ENCODE peak calls at places on chromosomes 7 and 10, in four cellular contexts. F is WTC11, E is K562, V is SK-N-SH. P is an unnamed sample.
A peak's percentile ranks its signal among the peaks of the same experiment; 100 is the strongest.

GRCh38 chr10:122575776-122576175 is 15.2 kb downstream of the DMBT1 start:
- DNase-seq in F (no peak), E (no peak), V (no peak), P (no peak)

GRCh38 chr10:100766693-100767427 is 21.5 kb downstream of the PAX2 start:
- DNase-seq in F (no peak), E (no peak), V (peak; percentile 76), P (peak; percentile 13)

GRCh38 chr10:43227911-43228782 is 38.7 kb downstream of the RASGEF1A start:
- DNase-seq in F (peak; percentile 11), E (no peak), V (no peak), P (no peak)

GRCh38 chr7:80472491-80473200 is 39.2 kb downstream of the GNAT3 start:
- DNase-seq in F (no peak), E (no peak), V (no peak), P (no peak)

GRCh38 chr7:88429382-88429781 is 122.7 kb upstream of the STEAP4 start:
- DNase-seq in F (no peak), E (peak; percentile 17), V (no peak), P (no peak)

GRCh38 chr10:34377833-34378232 is 437.3 kb downstream of the PARD3 start:
- DNase-seq in F (no peak), E (no peak), V (no peak), P (no peak)

GRCh38 chr7:137886266-137886665 is 39.5 kb upstream of the DGKI start:
- DNase-seq in F (no peak), E (no peak), V (no peak), P (no peak)

GRCh38 chr10:72013202-72013945 is 49.2 kb downstream of the CHST3 start:
- DNase-seq in F (no peak), E (no peak), V (peak; percentile 88), P (no peak)

GRCh38 chr7:55546826-55547225 is 25.5 kb downstream of the VOPP1 start:
- DNase-seq in F (no peak), E (no peak), V (peak; percentile 66), P (peak; percentile 39)

DNA sequence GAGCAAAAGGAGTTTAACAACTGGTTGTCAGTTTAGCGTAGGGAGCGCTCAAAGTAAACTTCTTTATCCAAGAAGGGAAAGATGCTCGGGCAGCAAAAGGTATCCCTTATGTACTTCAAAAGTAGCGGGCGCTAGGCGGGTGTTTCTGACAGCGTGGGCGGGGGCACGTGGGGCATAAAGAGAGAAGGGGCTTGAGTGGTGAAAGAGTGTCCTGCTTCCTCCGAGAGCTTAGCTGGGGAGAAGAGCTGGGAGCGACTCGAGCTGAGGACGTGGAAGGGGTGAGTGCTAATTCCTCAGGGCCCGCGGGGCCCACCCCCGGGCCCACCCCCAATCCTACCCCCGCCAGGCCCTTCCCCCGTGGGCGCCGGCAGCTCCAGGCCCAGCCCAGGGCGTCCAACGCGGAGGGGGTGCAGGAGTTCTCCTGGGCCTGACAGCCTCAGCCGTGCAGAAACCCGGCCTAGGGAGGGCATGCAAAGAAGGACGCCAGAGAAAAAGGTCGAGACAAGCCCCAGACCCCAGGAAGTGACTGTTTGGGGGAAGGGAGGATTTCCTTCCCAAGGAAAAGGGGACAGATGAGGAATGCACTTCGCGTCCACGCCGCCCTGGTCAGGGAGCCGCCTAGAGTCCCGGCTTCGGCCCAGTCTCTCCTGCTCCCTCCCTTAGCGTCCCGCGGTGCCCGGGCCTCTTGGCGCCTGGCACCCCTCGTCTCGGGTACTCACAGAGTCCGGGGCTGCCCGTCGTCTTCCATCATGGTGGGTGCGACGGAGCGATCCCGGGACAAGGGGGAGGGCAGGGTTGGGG is 849 bp downstream of the TIAL1 start:
- DNase-seq in F (peak; percentile 19), E (peak; percentile 70), V (no peak), P (no peak)
- TF ChIP-seq FOXJ3 in F (no peak), E (no peak), V (no peak), P (no peak)

GRCh38 chr7:37494940-37495339 is 46.3 kb upstream of the ELMO1 start:
- DNase-seq in F (no peak), E (no peak), V (no peak), P (no peak)
- TF ChIP-seq FOXJ3 in F (no peak), E (no peak), V (no peak), P (no peak)

GRCh38 chr10:10804061-10804460 is 213.6 kb upstream of the CELF2 start:
- DNase-seq in F (no peak), E (no peak), V (no peak), P (no peak)

GRCh38 chr10:10798543-10799192 is 219.0 kb upstream of the CELF2 start:
- DNase-seq in F (peak; percentile 42), E (no peak), V (no peak), P (no peak)

GRCh38 chr10:10804998-10805737 is 212.5 kb upstream of the CELF2 start:
- DNase-seq in F (no peak), E (no peak), V (no peak), P (peak; percentile 18)

GRCh38 chr10:10807106-10807505 is 210.6 kb upstream of the CELF2 start:
- DNase-seq in F (no peak), E (no peak), V (no peak), P (no peak)

DNA sequence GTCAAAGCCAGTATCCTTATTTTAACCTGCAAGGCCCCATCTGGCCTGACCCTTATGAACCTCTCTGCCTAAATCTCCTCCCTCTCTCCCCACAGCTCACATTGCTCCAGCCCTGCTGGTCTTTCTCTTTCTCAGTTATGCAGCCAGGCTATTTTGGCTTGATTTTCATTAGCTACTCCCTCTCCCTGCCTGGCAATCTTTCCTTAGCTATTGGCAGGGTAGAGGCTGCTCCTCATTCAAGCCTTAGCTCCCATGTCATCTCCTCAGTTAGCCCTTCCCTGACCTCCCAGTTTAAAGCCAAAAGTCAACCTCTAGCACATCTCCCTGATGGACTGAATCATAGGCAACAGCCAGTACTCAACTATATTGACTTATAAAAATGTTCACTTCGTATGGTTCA is 214.4 kb upstream of the CELF2 start:
- DNase-seq in F (no peak), E (no peak), V (no peak), P (no peak)
- TF ChIP-seq FOXJ3 in F (no peak), E (no peak), V (no peak), P (no peak)

DNA sequence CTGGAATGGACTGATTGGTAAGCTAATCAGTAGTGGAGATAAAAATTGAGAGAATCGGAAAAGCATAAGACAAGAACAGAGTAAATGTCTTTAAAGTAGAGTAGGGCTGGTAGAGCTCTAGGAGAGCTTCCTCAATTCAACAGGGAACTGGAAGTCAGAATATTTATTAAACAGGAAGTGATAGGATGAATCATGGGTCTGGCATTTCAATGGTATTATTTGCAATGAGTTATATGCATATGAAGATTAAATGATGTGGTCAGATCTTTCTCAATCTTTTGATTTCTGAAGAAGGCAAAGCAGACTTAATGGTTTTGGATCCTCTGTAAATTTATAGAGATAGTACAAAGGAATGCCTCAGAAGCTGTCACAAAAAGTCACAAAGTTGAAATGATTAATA is 349.0 kb downstream of the HPSE2 start:
- DNase-seq in F (no peak), E (no peak), V (no peak), P (no peak)
- TF ChIP-seq FOXJ3 in F (no peak), E (no peak), V (no peak), P (no peak)

DNA sequence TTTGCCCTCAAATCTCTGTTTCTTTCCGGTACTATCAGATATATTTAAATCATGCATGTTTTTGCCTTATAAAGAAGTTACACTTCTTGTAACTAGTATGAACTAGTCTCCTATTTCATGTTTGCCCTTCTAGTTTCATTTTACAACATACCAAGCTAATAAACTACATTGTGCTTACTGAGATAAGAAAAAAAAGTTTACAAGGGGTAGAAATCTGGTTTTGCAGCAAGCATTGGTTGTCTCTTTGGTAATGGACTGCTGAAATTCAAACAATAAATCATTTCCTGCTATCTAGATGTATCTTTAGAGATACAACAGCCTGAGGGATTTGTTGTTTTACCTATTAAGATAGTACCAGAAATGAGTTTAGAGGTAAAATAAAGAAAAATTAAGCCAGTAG is 18.8 kb downstream of the PTTG1IP2 start:
- DNase-seq in F (no peak), E (no peak), V (peak; percentile 19), P (no peak)
- TF ChIP-seq FOXJ3 in F (no peak), E (no peak), V (no peak), P (no peak)

GRCh38 chr10:89299031-89299430 is 2.8 kb upstream of the IFIT2 start:
- DNase-seq in F (no peak), E (no peak), V (no peak), P (no peak)

GRCh38 chr10:89302628-89303027 is 782 bp downstream of the IFIT2 start:
- DNase-seq in F (no peak), E (no peak), V (no peak), P (no peak)

GRCh38 chr10:89301231-89301630 is 615 bp upstream of the IFIT2 start:
- DNase-seq in F (no peak), E (no peak), V (no peak), P (no peak)

GRCh38 chr10:89303161-89303560 is 1.3 kb downstream of the IFIT2 start:
- DNase-seq in F (no peak), E (no peak), V (no peak), P (no peak)

DNA sequence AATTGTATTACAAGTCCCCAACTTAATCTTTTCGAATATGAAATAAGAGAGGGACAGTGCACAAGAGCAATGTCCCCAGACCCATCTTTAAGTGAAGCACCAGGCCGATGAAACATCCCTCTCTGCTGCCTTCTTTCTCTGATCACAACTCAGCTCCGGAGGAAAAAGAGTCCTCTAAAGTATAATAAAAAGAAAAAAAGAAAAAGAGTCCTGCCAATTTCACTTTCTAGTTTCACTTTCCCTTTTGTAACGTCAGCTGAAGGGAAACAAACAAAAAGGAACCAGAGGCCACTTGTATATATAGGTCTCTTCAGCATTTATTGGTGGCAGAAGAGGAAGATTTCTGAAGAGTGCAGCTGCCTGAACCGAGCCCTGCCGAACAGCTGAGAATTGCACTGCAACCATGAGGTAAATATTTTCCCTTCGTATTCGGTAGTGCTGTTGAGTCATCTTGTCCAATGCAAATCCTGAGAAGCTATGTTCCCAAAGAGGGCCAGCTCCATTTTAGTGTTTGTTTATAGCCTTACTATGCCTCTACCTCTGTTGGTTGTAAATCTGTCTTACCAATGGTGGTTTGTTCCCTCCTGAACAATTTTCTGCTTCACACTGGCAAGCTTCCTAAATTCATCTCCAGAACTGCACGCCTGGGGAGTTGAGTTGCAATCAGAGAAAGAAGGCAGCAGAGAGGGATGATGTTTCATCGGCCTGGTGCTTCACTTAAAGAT is at the start of gene IFIT2:
- DNase-seq in F (no peak), E (no peak), V (no peak), P (peak; percentile 15)
- TF ChIP-seq FOXJ3 in F (no peak), E (no peak), V (no peak), P (no peak)

P was measured in HepG2.